ENCODE peak calls at places on chromosomes 16 and 17, in five cellular contexts. One of them, this sample, is unnamed.

GRCh38 chr16:52825882-52826281 is 226.8 kb downstream of the CHD9NB start:
- DNase-seq in cardiac fibroblast: no peak
- DNase-seq in Peyer's patch: no peak
- DNase-seq in A549: no peak
- DNase-seq in GM23338: no peak
- DNase-seq in this sample: no peak

GRCh38 chr17:29847527-29847931 is 82.5 kb downstream of the SSH2 start:
- DNase-seq in Peyer's patch: no peak
- DNase-seq in cardiac fibroblast: peak; percentile 26
- DNase-seq in A549: no peak
- DNase-seq in GM23338: peak; percentile 38
- DNase-seq in this sample: peak; percentile 43

GRCh38 chr17:18205861-18206260 is 19.6 kb upstream of the LLGL1 start:
- DNase-seq in A549: no peak
- DNase-seq in cardiac fibroblast: no peak
- DNase-seq in GM23338: no peak
- DNase-seq in Peyer's patch: no peak
- DNase-seq in this sample: no peak

GRCh38 chr16:8859913-8860881 is 8.6 kb downstream of the CARHSP1 start:
- DNase-seq in GM23338: no peak
- DNase-seq in cardiac fibroblast: peak; percentile 73
- DNase-seq in Peyer's patch: no peak
- DNase-seq in A549: no peak
- DNase-seq in this sample: peak; percentile 84

GRCh38 chr16:456891-457483 is 31.5 kb downstream of the RAB11FIP3 start:
- DNase-seq in A549: no peak
- DNase-seq in Peyer's patch: no peak
- DNase-seq in GM23338: no peak
- DNase-seq in cardiac fibroblast: peak; percentile 29
- DNase-seq in this sample: peak; percentile 61

GRCh38 chr16:7983671-7984070 is 606.6 kb downstream of the TMEM114 start:
- DNase-seq in cardiac fibroblast: no peak
- DNase-seq in Peyer's patch: no peak
- DNase-seq in A549: no peak
- DNase-seq in GM23338: no peak
- DNase-seq in this sample: no peak

GRCh38 chr16:30748634-30749445 is 615 bp downstream of the PHKG2 start:
- DNase-seq in A549: peak; percentile 46
- DNase-seq in GM23338: peak; percentile 75
- DNase-seq in Peyer's patch: peak; percentile 69
- DNase-seq in cardiac fibroblast: peak; percentile 47
- DNase-seq in this sample: peak; percentile 47

GRCh38 chr17:21817791-21818364 is 125.6 kb downstream of the KCNJ18 start:
- DNase-seq in GM23338: no peak
- DNase-seq in Peyer's patch: no peak
- DNase-seq in cardiac fibroblast: no peak
- DNase-seq in A549: peak; percentile 2
- DNase-seq in this sample: no peak

GRCh38 chr16:57187508-57187854 is 1.4 kb downstream of the RSPRY1 start:
- DNase-seq in cardiac fibroblast: peak; percentile 10
- DNase-seq in Peyer's patch: no peak
- DNase-seq in GM23338: peak; percentile 25
- DNase-seq in A549: peak; percentile 11
- DNase-seq in this sample: peak; percentile 22

GRCh38 chr16:14436410-14436955 is 193.6 kb downstream of the PARN start:
- DNase-seq in A549: no peak
- DNase-seq in GM23338: no peak
- DNase-seq in cardiac fibroblast: no peak
- DNase-seq in Peyer's patch: no peak
- DNase-seq in this sample: no peak

GRCh38 chr16:87329436-87330256 is 12.5 kb upstream of the C16orf95 start:
- DNase-seq in Peyer's patch: peak; percentile 37
- DNase-seq in GM23338: no peak
- DNase-seq in cardiac fibroblast: no peak
- DNase-seq in A549: no peak
- DNase-seq in this sample: no peak

GRCh38 chr17:80217703-80218362 is 2.3 kb downstream of the SGSH start:
- DNase-seq in A549: no peak
- DNase-seq in Peyer's patch: peak; percentile 52
- DNase-seq in GM23338: no peak
- DNase-seq in cardiac fibroblast: no peak
- DNase-seq in this sample: no peak

GRCh38 chr17:49224198-49224996 is 6.2 kb downstream of the PHOSPHO1 start:
- DNase-seq in GM23338: peak; percentile 80
- DNase-seq in Peyer's patch: peak; percentile 66
- DNase-seq in A549: no peak
- DNase-seq in cardiac fibroblast: no peak
- DNase-seq in this sample: no peak

GRCh38 chr17:48597775-48598631 is 4.4 kb upstream of the HOXB5 start:
- DNase-seq in A549: no peak
- DNase-seq in GM23338: peak; percentile 65
- DNase-seq in cardiac fibroblast: no peak
- DNase-seq in Peyer's patch: peak; percentile 90
- DNase-seq in this sample: no peak

GRCh38 chr17:33463887-33464286 is 170.8 kb upstream of the ASIC2 start:
- DNase-seq in cardiac fibroblast: peak; percentile 1
- DNase-seq in GM23338: no peak
- DNase-seq in Peyer's patch: no peak
- DNase-seq in A549: no peak
- DNase-seq in this sample: no peak

GRCh38 chr16:31395647-31396046 is 2.5 kb downstream of the ITGAD start:
- DNase-seq in Peyer's patch: no peak
- DNase-seq in cardiac fibroblast: no peak
- DNase-seq in GM23338: no peak
- DNase-seq in A549: no peak
- DNase-seq in this sample: no peak

GRCh38 chr17:37176683-37177082 is 199.1 kb upstream of the C17orf78 start:
- DNase-seq in Peyer's patch: no peak
- DNase-seq in cardiac fibroblast: peak; percentile 65
- DNase-seq in GM23338: no peak
- DNase-seq in A549: no peak
- DNase-seq in this sample: no peak

GRCh38 chr16:53911506-53911905 is 207.6 kb downstream of the FTO start:
- DNase-seq in cardiac fibroblast: peak; percentile 22
- DNase-seq in Peyer's patch: no peak
- DNase-seq in GM23338: peak; percentile 14
- DNase-seq in A549: no peak
- DNase-seq in this sample: no peak

GRCh38 chr17:80446645-80447405 is 29.6 kb downstream of the NPTX1 start:
- DNase-seq in GM23338: no peak
- DNase-seq in Peyer's patch: no peak
- DNase-seq in cardiac fibroblast: peak; percentile 24
- DNase-seq in A549: no peak
- DNase-seq in this sample: no peak

GRCh38 chr17:53492532-53492931 is 330.2 kb upstream of the KIF2B start:
- DNase-seq in GM23338: no peak
- DNase-seq in Peyer's patch: no peak
- DNase-seq in cardiac fibroblast: no peak
- DNase-seq in A549: no peak
- DNase-seq in this sample: no peak

GRCh38 chr17:4407851-4408250 is 25.9 kb upstream of the SPNS3 start:
- DNase-seq in cardiac fibroblast: no peak
- DNase-seq in A549: no peak
- DNase-seq in GM23338: no peak
- DNase-seq in Peyer's patch: peak; percentile 64
- DNase-seq in this sample: no peak

GRCh38 chr17:42153919-42154491 is 784 bp downstream of the RAB5C start:
- DNase-seq in cardiac fibroblast: peak; percentile 43
- DNase-seq in A549: no peak
- DNase-seq in GM23338: peak; percentile 41
- DNase-seq in Peyer's patch: no peak
- DNase-seq in this sample: peak; percentile 41

GRCh38 chr16:10001258-10001785 is 180.9 kb downstream of the GRIN2A start:
- DNase-seq in Peyer's patch: no peak
- DNase-seq in GM23338: no peak
- DNase-seq in A549: no peak
- DNase-seq in cardiac fibroblast: no peak
- DNase-seq in this sample: no peak

GRCh38 chr17:71600137-71600789 is 520.6 kb upstream of the SOX9 start:
- DNase-seq in A549: no peak
- DNase-seq in GM23338: no peak
- DNase-seq in cardiac fibroblast: peak; percentile 5
- DNase-seq in Peyer's patch: no peak
- DNase-seq in this sample: no peak

GRCh38 chr17:2955931-2956582 is 107.3 kb downstream of the OR1D5 start:
- DNase-seq in A549: no peak
- DNase-seq in GM23338: no peak
- DNase-seq in Peyer's patch: no peak
- DNase-seq in cardiac fibroblast: no peak
- DNase-seq in this sample: no peak

GRCh38 chr16:9840761-9841665 is 341.2 kb downstream of the GRIN2A start:
- DNase-seq in GM23338: peak; percentile 72
- DNase-seq in Peyer's patch: no peak
- DNase-seq in cardiac fibroblast: no peak
- DNase-seq in A549: no peak
- DNase-seq in this sample: no peak

GRCh38 chr17:59763861-59764260 is 56.4 kb downstream of the VMP1 start:
- DNase-seq in cardiac fibroblast: peak; percentile 96
- DNase-seq in A549: no peak
- DNase-seq in GM23338: no peak
- DNase-seq in Peyer's patch: no peak
- DNase-seq in this sample: no peak

GRCh38 chr16:5030251-5030870 is 3.4 kb downstream of the NAGPA start:
- DNase-seq in Peyer's patch: no peak
- DNase-seq in GM23338: no peak
- DNase-seq in A549: no peak
- DNase-seq in cardiac fibroblast: no peak
- DNase-seq in this sample: no peak

GRCh38 chr17:66906321-66907278 is 57.9 kb upstream of the CACNG4 start:
- DNase-seq in GM23338: peak; percentile 87
- DNase-seq in Peyer's patch: peak; percentile 74
- DNase-seq in A549: peak; percentile 71
- DNase-seq in cardiac fibroblast: peak; percentile 84
- DNase-seq in this sample: peak; percentile 91

GRCh38 chr16:47143677-47144558 is at the start of gene NETO2:
- DNase-seq in GM23338: peak; percentile 82
- DNase-seq in cardiac fibroblast: peak; percentile 60
- DNase-seq in Peyer's patch: peak; percentile 73
- DNase-seq in A549: peak; percentile 61
- DNase-seq in this sample: peak; percentile 80

GRCh38 chr17:79933863-79934652 is 94.8 kb upstream of the CBX4 start:
- DNase-seq in A549: peak; percentile 60
- DNase-seq in Peyer's patch: peak; percentile 79
- DNase-seq in cardiac fibroblast: no peak
- DNase-seq in GM23338: no peak
- DNase-seq in this sample: no peak

DNA sequence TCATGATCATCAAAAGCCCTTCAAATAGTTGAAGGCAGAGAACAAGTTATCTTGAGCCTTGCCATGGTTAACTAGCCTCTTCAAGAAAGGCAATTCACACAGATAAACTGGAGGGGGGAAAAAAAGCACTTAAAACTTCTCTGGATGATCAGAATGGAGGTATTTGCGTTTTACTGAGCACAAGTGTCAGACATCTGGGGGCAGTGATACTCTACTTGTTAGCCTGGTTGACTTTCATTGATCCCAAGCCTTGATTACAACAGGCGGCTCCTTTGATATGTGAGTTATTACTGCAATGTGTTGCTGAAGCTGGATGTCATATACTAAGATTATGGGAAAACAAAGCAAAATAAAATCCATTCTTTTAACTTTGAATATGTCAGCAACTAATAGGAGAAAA is 155.0 kb upstream of the HS3ST3A1 start:
- DNase-seq in GM23338: no peak
- DNase-seq in cardiac fibroblast: no peak
- DNase-seq in Peyer's patch: no peak
- DNase-seq in A549: no peak
- DNase-seq in this sample: no peak
- TF ChIP-seq CTCF in GM23338: no peak
- TF ChIP-seq CTCF in cardiac fibroblast: no peak
- TF ChIP-seq CTCF in Peyer's patch: no peak
- TF ChIP-seq CTCF in A549: no peak
- TF ChIP-seq CTCF in this sample: no peak

GRCh38 chr16:17302620-17303019 is 168.1 kb downstream of the XYLT1 start:
- DNase-seq in Peyer's patch: no peak
- DNase-seq in GM23338: no peak
- DNase-seq in A549: no peak
- DNase-seq in cardiac fibroblast: peak; percentile 18
- DNase-seq in this sample: no peak
- H3K4me3 ChIP-seq in Peyer's patch: no peak overlapping the region
- H3K4me3 ChIP-seq in GM23338: no peak overlapping the region
- H3K4me3 ChIP-seq in A549: no peak overlapping the region
- H3K4me3 ChIP-seq in cardiac fibroblast: no peak overlapping the region
- H3K4me3 ChIP-seq in this sample: no peak overlapping the region

GRCh38 chr17:12107905-12108304 is 87.2 kb downstream of the MAP2K4 start:
- DNase-seq in cardiac fibroblast: peak; percentile 48
- DNase-seq in Peyer's patch: no peak
- DNase-seq in GM23338: no peak
- DNase-seq in A549: no peak
- DNase-seq in this sample: peak; percentile 21
- TF ChIP-seq CTCF in cardiac fibroblast: no peak
- TF ChIP-seq CTCF in Peyer's patch: no peak
- TF ChIP-seq CTCF in GM23338: no peak
- TF ChIP-seq CTCF in A549: no peak
- TF ChIP-seq CTCF in this sample: no peak

DNA sequence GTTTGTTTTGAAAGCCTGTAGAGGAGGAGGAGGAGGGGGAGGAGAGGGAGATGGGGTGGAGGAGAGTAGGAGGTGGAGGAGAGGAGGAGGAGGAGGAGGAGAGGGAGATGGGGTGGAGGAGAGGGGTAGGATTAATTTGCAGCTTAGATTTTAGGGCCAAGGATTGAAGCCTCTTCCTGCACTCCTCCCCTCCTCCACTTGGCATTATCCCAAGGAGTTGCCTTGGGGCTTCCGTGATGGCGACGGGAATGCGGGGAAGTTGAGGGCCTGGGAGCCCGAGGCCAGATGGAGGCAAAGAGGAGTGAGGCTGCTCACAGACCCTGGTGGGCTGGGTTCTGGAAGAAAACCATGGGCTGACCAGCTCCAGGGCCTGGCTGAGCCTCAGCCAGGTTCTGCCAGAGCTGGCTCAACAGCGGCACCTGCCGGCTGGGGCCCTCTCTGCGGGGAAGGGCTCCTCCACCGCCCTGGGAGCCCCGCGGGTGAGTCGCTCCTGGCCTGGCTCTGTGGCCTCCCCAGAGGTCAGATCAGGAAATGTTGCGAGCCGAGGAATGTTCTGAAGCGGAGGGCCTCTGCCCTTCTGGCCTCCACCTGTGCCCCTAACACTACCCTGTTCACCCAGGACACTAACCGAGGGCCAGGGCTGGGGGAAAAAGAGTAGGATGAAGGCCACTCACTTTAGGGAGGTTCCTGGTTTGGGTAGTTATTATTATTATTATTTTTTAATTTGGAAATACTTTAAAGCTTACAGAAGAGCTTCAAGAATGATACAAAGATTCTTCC is 23.9 kb upstream of the FMNL1 start:
- DNase-seq in GM23338: peak; percentile 96
- DNase-seq in cardiac fibroblast: peak; percentile 90
- DNase-seq in A549: peak; percentile 80
- DNase-seq in Peyer's patch: peak; percentile 96
- DNase-seq in this sample: peak; percentile 93
- H3K4me3 ChIP-seq in GM23338: peak overlapping the region; percentile 31
- H3K4me3 ChIP-seq in cardiac fibroblast: no peak overlapping the region
- H3K4me3 ChIP-seq in A549: no peak overlapping the region
- H3K4me3 ChIP-seq in Peyer's patch: no peak overlapping the region
- H3K4me3 ChIP-seq in this sample: no peak overlapping the region

GRCh38 chr17:10117581-10118001 is 80.8 kb downstream of the GAS7 start:
- DNase-seq in cardiac fibroblast: no peak
- DNase-seq in Peyer's patch: no peak
- DNase-seq in A549: no peak
- DNase-seq in GM23338: peak; percentile 29
- DNase-seq in this sample: no peak
- TF ChIP-seq CTCF in cardiac fibroblast: no peak
- TF ChIP-seq CTCF in Peyer's patch: no peak
- TF ChIP-seq CTCF in A549: no peak
- TF ChIP-seq CTCF in GM23338: no peak
- TF ChIP-seq CTCF in this sample: no peak

GRCh38 chr16:29154100-29154499 is 169.2 kb downstream of the LAT start:
- DNase-seq in GM23338: no peak
- DNase-seq in A549: no peak
- DNase-seq in cardiac fibroblast: no peak
- DNase-seq in Peyer's patch: no peak
- DNase-seq in this sample: no peak
- H3K4me3 ChIP-seq in GM23338: no peak overlapping the region
- H3K4me3 ChIP-seq in A549: no peak overlapping the region
- H3K4me3 ChIP-seq in cardiac fibroblast: no peak overlapping the region
- H3K4me3 ChIP-seq in Peyer's patch: no peak overlapping the region
- H3K4me3 ChIP-seq in this sample: no peak overlapping the region